ENCODE peak calls at places on chromosomes 5 and 9, in nine cellular contexts. I, T, R, J, D, Q, S, U and B are unnamed samples.

GRCh38 chr9:95764920-95765319 is 110.6 kb upstream of the ERCC6L2 start:
- DNase-seq in I (no peak), Q (no peak), S (no peak), U (no peak), R (no peak), D (no peak), T (no peak), J (no peak), B (no peak)

GRCh38 chr5:151667083-151667482 is 19.6 kb downstream of the SPARC start:
- DNase-seq in J (no peak), S (no peak), R (no peak), U (no peak), I (no peak), T (no peak), Q (no peak), D (no peak), B (no peak)

GRCh38 chr5:16666861-16667481 is 50.2 kb upstream of the RETREG1 start:
- DNase-seq in T (peak), S (no peak), D (peak), I (no peak), U (no peak), Q (peak), R (peak), J (peak), B (peak)

GRCh38 chr5:120082316-120083068 is 381.6 kb upstream of the PRR16 start:
- DNase-seq in T (no peak), D (no peak), S (no peak), U (no peak), R (no peak), I (no peak), J (no peak), Q (no peak), B (no peak)

GRCh38 chr9:19286634-19287188 is 56.2 kb downstream of the DENND4C start:
- DNase-seq in J (no peak), I (no peak), U (no peak), T (no peak), D (no peak), S (no peak), R (peak), Q (no peak), B (no peak)

GRCh38 chr9:95077766-95078382 is 239.6 kb downstream of the FANCC start:
- DNase-seq in J (no peak), S (no peak), Q (no peak), D (no peak), R (no peak), U (no peak), I (no peak), T (no peak), B (no peak)

GRCh38 chr9:126219717-126220116 is 106.9 kb upstream of the MVB12B start:
- DNase-seq in Q (no peak), I (no peak), T (no peak), D (no peak), U (no peak), R (no peak), S (no peak), J (no peak), B (no peak)

GRCh38 chr5:56278267-56278826 is 45.2 kb upstream of the ANKRD55 start:
- DNase-seq in D (no peak), U (no peak), J (no peak), Q (peak), R (no peak), S (no peak), I (no peak), T (no peak), B (no peak)

GRCh38 chr9:89592963-89593775 is 11.6 kb upstream of the GADD45G start:
- DNase-seq in T (no peak), D (no peak), I (no peak), R (no peak), J (no peak), Q (peak), S (no peak), U (no peak), B (no peak)

GRCh38 chr5:2887401-2888348 is 136.2 kb upstream of the IRX2 start:
- DNase-seq in J (no peak), Q (no peak), T (no peak), S (no peak), D (no peak), I (no peak), U (no peak), R (no peak), B (no peak)

GRCh38 chr5:72390836-72391235 is 70.7 kb downstream of the PTCD2 start:
- DNase-seq in R (no peak), D (no peak), Q (no peak), T (no peak), J (no peak), U (no peak), I (no peak), S (no peak), B (no peak)

GRCh38 chr5:36658016-36658415 is 51.6 kb downstream of the SLC1A3 start:
- DNase-seq in D (no peak), R (no peak), U (no peak), Q (no peak), S (no peak), I (no peak), J (no peak), T (no peak), B (no peak)

GRCh38 chr9:70635790-70636189 is 221.3 kb upstream of the KLF9 start:
- DNase-seq in U (no peak), T (no peak), Q (no peak), S (no peak), D (no peak), J (peak), R (no peak), I (no peak), B (no peak)

GRCh38 chr9:134626576-134627416 is 14.8 kb upstream of the COL5A1 start:
- DNase-seq in U (no peak), T (no peak), J (peak), Q (no peak), I (no peak), D (no peak), S (no peak), R (no peak), B (no peak)

GRCh38 chr5:150001660-150002493 is 1.3 kb downstream of the HMGXB3 start:
- DNase-seq in J (peak), I (peak), R (peak), D (peak), T (no peak), Q (peak), U (peak), S (peak), B (peak)

GRCh38 chr5:31626156-31626555 is 12.8 kb upstream of the PDZD2 start:
- DNase-seq in U (no peak), D (peak), I (no peak), J (no peak), S (no peak), T (no peak), R (no peak), Q (no peak), B (peak)

GRCh38 chr5:1435369-1435768 is 9.9 kb downstream of the SLC6A3 start:
- DNase-seq in T (no peak), J (no peak), R (no peak), D (no peak), U (no peak), I (no peak), Q (no peak), S (no peak), B (no peak)

GRCh38 chr9:87516222-87516930 is 18.7 kb downstream of the DAPK1 start:
- DNase-seq in D (peak), T (peak), J (peak), S (no peak), R (no peak), Q (peak), I (no peak), U (no peak), B (no peak)